ENCODE peak calls at places on chromosomes 11 and 22, in nine cellular contexts. I is stimulated activated CD4-positive, alpha-beta T cell treated with anti-CD3 and anti-CD28 coated beads, Interleukin-2, amount 100 ng/mL, for 48 hours; L is stimulated activated CD8-positive, alpha-beta memory T cell treated with anti-CD3 and anti-CD28 coated beads, Interleukin-2, amount 100 ng/mL, for 48 hours; G is mesenchymal stem cell; V is coronary artery; W is hypothalamus; P is stimulated activated effector memory CD8-positive, alpha-beta T cell treated with anti-CD3 and anti-CD28 coated beads, Interleukin-12 subunit alpha, Interleukin-12 subunit beta, amount 100 ng/mL, for 72 hours; A is CD4-positive, alpha-beta memory T cell; Q is IMR-90. M is an unnamed sample.

GRCh38 chr22:37824674-37825641 is 1.8 kb downstream of the GALR3 start:
- DNase-seq in I (no peak), L (no peak), G (no peak), V (no peak), W (no peak), P (peak; percentile 56), A (no peak), Q (no peak), M (no peak)

GRCh38 chr11:120331301-120331966 is 4.8 kb upstream of the ARHGEF12 start:
- DNase-seq in I (no peak), L (no peak), G (peak; percentile 89), V (no peak), W (no peak), P (no peak), A (no peak), Q (peak; percentile 91), M (no peak)

GRCh38 chr11:1659478-1659877 is 29.9 kb downstream of the KRTAP5-5 start:
- DNase-seq in I (no peak), L (no peak), G (no peak), V (peak; percentile 24), W (no peak), P (no peak), A (no peak), Q (no peak), M (no peak)

GRCh38 chr22:47105085-47105484 is 342.6 kb downstream of the TBC1D22A start:
- DNase-seq in I (no peak), L (no peak), G (no peak), V (no peak), W (no peak), P (no peak), A (no peak), Q (no peak), M (no peak)

GRCh38 chr11:71946144-71946571 is 17.3 kb downstream of the RNF121 start:
- DNase-seq in I (no peak), L (no peak), G (peak; percentile 80), V (no peak), W (no peak), P (no peak), A (no peak), Q (peak; percentile 78), M (no peak)

GRCh38 chr11:119478711-119479285 is 55.8 kb upstream of the THY1 start:
- DNase-seq in I (no peak), L (no peak), G (no peak), V (no peak), W (no peak), P (no peak), A (no peak), Q (no peak), M (no peak)

GRCh38 chr22:39238124-39238466 is 6.7 kb downstream of the PDGFB start:
- DNase-seq in I (no peak), L (no peak), G (no peak), V (no peak), W (no peak), P (no peak), A (no peak), Q (no peak), M (no peak)

GRCh38 chr11:83599066-83599465 is 312.9 kb upstream of the CCDC90B start:
- DNase-seq in I (no peak), L (no peak), G (no peak), V (no peak), W (no peak), P (no peak), A (no peak), Q (no peak), M (no peak)

GRCh38 chr11:62176766-62177165 is 13.2 kb upstream of the SCGB1D1 start:
- DNase-seq in I (no peak), L (no peak), G (no peak), V (no peak), W (no peak), P (no peak), A (no peak), Q (no peak), M (no peak)

GRCh38 chr11:690738-691633 is 4.0 kb downstream of the DEAF1 start:
- DNase-seq in I (no peak), L (no peak), G (no peak), V (no peak), W (no peak), P (peak; percentile 50), A (peak; percentile 14), Q (no peak), M (no peak)

GRCh38 chr11:130390071-130390758 is 38.2 kb downstream of the ADAMTS8 start:
- DNase-seq in I (no peak), L (no peak), G (peak; percentile 90), V (no peak), W (no peak), P (no peak), A (no peak), Q (peak; percentile 99), M (no peak)

GRCh38 chr11:11463397-11463796 is 110.3 kb upstream of the CSNK2A3 start:
- DNase-seq in I (no peak), L (no peak), G (peak; percentile 73), V (no peak), W (no peak), P (no peak), A (no peak), Q (no peak), M (no peak)

GRCh38 chr22:17774206-17774927 is at the start of gene BID:
- DNase-seq in I (no peak), L (no peak), G (peak; percentile 29), V (no peak), W (no peak), P (no peak), A (peak; percentile 52), Q (peak; percentile 17), M (no peak)

GRCh38 chr11:110345756-110346155 is 49.3 kb upstream of the RDX start:
- DNase-seq in I (no peak), L (no peak), G (no peak), V (no peak), W (no peak), P (no peak), A (no peak), Q (no peak), M (no peak)

M was measured in NK-92 treated with Interleukin-12 subunit alpha and Interleukin-12 subunit beta, amount 100 ng/mL, for 24 hours.